ENCODE peak calls at places on chromosome 1, in eight cellular contexts. One of them, this sample, is unnamed.
A peak's percentile ranks its signal among the peaks of the same experiment; 100 is the strongest.

GRCh38 chr1:165900576-165901380 is 73.4 kb downstream of the UCK2 start:
- DNase-seq in Peyer's patch: no peak
- DNase-seq in endothelial cell of umbilical vein: peak; percentile 90
- DNase-seq in adrenal gland: no peak
- DNase-seq in body of pancreas: peak; percentile 75
- DNase-seq in sigmoid colon: no peak
- DNase-seq in K562: no peak
- DNase-seq in A549: no peak
- DNase-seq in this sample: peak; percentile 86

GRCh38 chr1:230661976-230662375 is 19.7 kb downstream of the COG2 start:
- DNase-seq in endothelial cell of umbilical vein: no peak
- DNase-seq in A549: no peak
- DNase-seq in Peyer's patch: no peak
- DNase-seq in K562: no peak
- DNase-seq in adrenal gland: no peak
- DNase-seq in body of pancreas: no peak
- DNase-seq in sigmoid colon: no peak
- DNase-seq in this sample: no peak

GRCh38 chr1:155934933-155935590 is 849 bp upstream of the KHDC4 start:
- DNase-seq in body of pancreas: no peak
- DNase-seq in Peyer's patch: no peak
- DNase-seq in A549: no peak
- DNase-seq in K562: no peak
- DNase-seq in adrenal gland: no peak
- DNase-seq in endothelial cell of umbilical vein: no peak
- DNase-seq in sigmoid colon: no peak
- DNase-seq in this sample: no peak

GRCh38 chr1:162846256-162847212 is 14.4 kb downstream of the CCDC190 start:
- DNase-seq in K562: no peak
- DNase-seq in adrenal gland: no peak
- DNase-seq in sigmoid colon: no peak
- DNase-seq in endothelial cell of umbilical vein: no peak
- DNase-seq in Peyer's patch: no peak
- DNase-seq in A549: no peak
- DNase-seq in body of pancreas: no peak
- DNase-seq in this sample: no peak

GRCh38 chr1:54543729-54544496 is 4.1 kb upstream of the ACOT11 start:
- DNase-seq in A549: no peak
- DNase-seq in endothelial cell of umbilical vein: no peak
- DNase-seq in body of pancreas: no peak
- DNase-seq in adrenal gland: no peak
- DNase-seq in sigmoid colon: no peak
- DNase-seq in K562: no peak
- DNase-seq in Peyer's patch: no peak
- DNase-seq in this sample: no peak

GRCh38 chr1:205348559-205349477 is 7.9 kb downstream of the KLHDC8A start:
- DNase-seq in Peyer's patch: no peak
- DNase-seq in A549: no peak
- DNase-seq in sigmoid colon: no peak
- DNase-seq in body of pancreas: no peak
- DNase-seq in endothelial cell of umbilical vein: no peak
- DNase-seq in K562: no peak
- DNase-seq in adrenal gland: no peak
- DNase-seq in this sample: no peak

GRCh38 chr1:153483776-153484175 is 23.3 kb upstream of the S100A7 start:
- DNase-seq in Peyer's patch: no peak
- DNase-seq in endothelial cell of umbilical vein: no peak
- DNase-seq in body of pancreas: no peak
- DNase-seq in A549: no peak
- DNase-seq in K562: no peak
- DNase-seq in adrenal gland: no peak
- DNase-seq in sigmoid colon: no peak
- DNase-seq in this sample: no peak

GRCh38 chr1:109432336-109432735 is 6.1 kb upstream of the PSMA5 start:
- DNase-seq in body of pancreas: no peak
- DNase-seq in K562: no peak
- DNase-seq in adrenal gland: no peak
- DNase-seq in Peyer's patch: no peak
- DNase-seq in sigmoid colon: no peak
- DNase-seq in A549: no peak
- DNase-seq in endothelial cell of umbilical vein: no peak
- DNase-seq in this sample: no peak

GRCh38 chr1:59232209-59232608 is 64.7 kb upstream of the FGGY start:
- DNase-seq in adrenal gland: peak; percentile 48
- DNase-seq in endothelial cell of umbilical vein: no peak
- DNase-seq in A549: no peak
- DNase-seq in K562: no peak
- DNase-seq in body of pancreas: peak; percentile 85
- DNase-seq in sigmoid colon: no peak
- DNase-seq in Peyer's patch: no peak
- DNase-seq in this sample: peak; percentile 76

GRCh38 chr1:156214024-156214748 is 1.4 kb downstream of the PMF1 start:
- DNase-seq in body of pancreas: no peak
- DNase-seq in A549: peak; percentile 47
- DNase-seq in Peyer's patch: no peak
- DNase-seq in adrenal gland: no peak
- DNase-seq in endothelial cell of umbilical vein: no peak
- DNase-seq in sigmoid colon: no peak
- DNase-seq in K562: peak; percentile 49
- DNase-seq in this sample: no peak

GRCh38 chr1:160610584-160611242 is 31.4 kb upstream of the CD84 start:
- DNase-seq in sigmoid colon: no peak
- DNase-seq in A549: no peak
- DNase-seq in body of pancreas: no peak
- DNase-seq in Peyer's patch: no peak
- DNase-seq in endothelial cell of umbilical vein: no peak
- DNase-seq in adrenal gland: no peak
- DNase-seq in K562: no peak
- DNase-seq in this sample: no peak

DNA sequence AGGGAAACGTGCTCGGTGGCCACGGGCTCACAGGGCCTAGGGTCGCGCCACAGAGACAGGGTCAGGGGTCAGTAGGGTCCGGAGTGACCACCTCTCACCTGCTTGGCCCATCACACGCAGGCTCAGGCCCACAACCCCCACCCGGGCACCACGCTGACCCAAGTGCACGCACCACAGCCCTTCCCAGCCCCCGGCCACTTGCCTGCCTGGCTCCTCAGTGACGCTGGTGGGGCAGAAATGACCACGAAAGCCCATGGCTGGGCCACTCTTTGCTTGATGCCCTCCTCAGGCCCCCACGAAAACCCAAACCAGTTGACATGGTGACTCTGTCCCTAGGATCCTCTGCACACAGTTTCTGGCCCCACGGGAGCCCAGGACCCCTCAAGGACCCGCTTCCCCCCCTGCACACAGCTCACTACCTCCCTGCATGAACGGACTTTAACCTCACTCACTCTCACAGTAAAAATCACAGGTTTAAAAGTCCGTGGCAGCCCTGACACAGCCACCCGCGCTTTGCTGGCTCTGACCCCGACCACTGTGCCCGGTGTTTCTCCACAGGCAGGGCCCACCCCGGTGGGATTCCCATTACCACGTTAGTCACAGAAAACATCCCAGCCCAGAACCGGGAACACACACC is 20.7 kb downstream of the NADK start:
- DNase-seq in K562: no peak
- DNase-seq in A549: no peak
- DNase-seq in Peyer's patch: no peak
- DNase-seq in body of pancreas: no peak
- DNase-seq in endothelial cell of umbilical vein: no peak
- DNase-seq in adrenal gland: no peak
- DNase-seq in sigmoid colon: no peak
- DNase-seq in this sample: no peak
- H3K27ac ChIP-seq in K562: peak overlapping the region; percentile 87
- H3K27ac ChIP-seq in A549: peak overlapping the region; percentile 86
- H3K27ac ChIP-seq in Peyer's patch: peak overlapping the region; percentile 91
- H3K27ac ChIP-seq in body of pancreas: peak overlapping the region; percentile 87
- H3K27ac ChIP-seq in endothelial cell of umbilical vein: no peak overlapping the region
- H3K27ac ChIP-seq in adrenal gland: peak overlapping the region; percentile 85
- H3K27ac ChIP-seq in sigmoid colon: no peak overlapping the region
- H3K27ac ChIP-seq in this sample: peak overlapping the region; percentile 84

DNA sequence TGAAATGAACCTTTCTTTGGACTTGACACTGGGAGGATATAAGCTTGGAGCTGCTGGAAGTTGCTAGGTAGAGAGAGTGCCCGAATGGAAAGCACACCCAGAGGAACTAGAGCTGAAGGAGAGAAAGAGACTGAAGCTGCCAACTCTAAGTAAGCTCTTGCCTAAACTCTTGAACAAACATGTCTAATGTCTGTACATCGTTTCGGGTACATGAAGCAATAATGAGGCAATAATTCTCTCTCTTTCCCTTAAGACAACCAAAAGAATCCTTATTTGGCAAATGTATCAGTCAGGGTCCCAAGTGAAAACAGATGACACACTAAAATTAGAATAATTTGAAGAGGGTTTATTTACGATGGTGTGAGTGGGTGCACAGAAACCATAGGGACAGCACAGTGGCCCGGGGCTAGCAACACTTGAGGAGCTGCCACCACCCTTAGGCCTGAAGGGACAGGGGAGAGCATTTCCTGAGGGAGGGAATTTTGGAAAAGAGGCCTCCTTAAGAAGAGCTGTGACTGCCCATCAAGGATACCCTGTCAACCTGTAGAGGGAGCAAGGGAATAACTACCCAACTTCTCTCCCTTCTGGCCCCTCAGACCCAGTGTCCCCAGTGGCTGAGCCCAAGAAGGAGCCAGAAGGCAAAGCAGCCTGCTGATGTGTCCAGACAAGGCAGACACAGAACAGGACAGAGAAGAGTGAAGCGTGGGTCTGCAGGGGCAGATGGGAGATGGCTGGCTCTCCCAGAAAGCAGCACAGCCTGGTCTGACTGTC is 36.1 kb upstream of the KHDRBS1 start:
- DNase-seq in endothelial cell of umbilical vein: peak; percentile 44
- DNase-seq in K562: peak; percentile 73
- DNase-seq in sigmoid colon: no peak
- DNase-seq in Peyer's patch: no peak
- DNase-seq in body of pancreas: no peak
- DNase-seq in A549: peak; percentile 65
- DNase-seq in adrenal gland: no peak
- DNase-seq in this sample: no peak
- TF ChIP-seq POLR2A in endothelial cell of umbilical vein: no peak
- TF ChIP-seq POLR2A in K562: no peak
- TF ChIP-seq POLR2A in sigmoid colon: no peak
- TF ChIP-seq POLR2A in Peyer's patch: no peak
- TF ChIP-seq POLR2A in body of pancreas: no peak
- TF ChIP-seq POLR2A in A549: no peak
- TF ChIP-seq POLR2A in adrenal gland: no peak
- TF ChIP-seq POLR2A in this sample: no peak

GRCh38 chr1:42766723-42767509 is at the start of the genes C1orf50 and P3H1:
- DNase-seq in Peyer's patch: peak; percentile 100
- DNase-seq in endothelial cell of umbilical vein: peak; percentile 100
- DNase-seq in sigmoid colon: peak; percentile 100
- DNase-seq in K562: peak; percentile 96
- DNase-seq in body of pancreas: peak; percentile 100
- DNase-seq in adrenal gland: peak; percentile 100
- DNase-seq in A549: peak; percentile 96
- DNase-seq in this sample: peak; percentile 100
- H3K27ac ChIP-seq in Peyer's patch: peak within 1 kb of the TSS; percentile 88
- H3K27ac ChIP-seq in endothelial cell of umbilical vein: peak within 1 kb of the TSS; percentile 62
- H3K27ac ChIP-seq in sigmoid colon: peak within 1 kb of the TSS; percentile 93
- H3K27ac ChIP-seq in K562: peak within 1 kb of the TSS; percentile 81
- H3K27ac ChIP-seq in body of pancreas: peak within 1 kb of the TSS; percentile 92
- H3K27ac ChIP-seq in adrenal gland: peak within 1 kb of the TSS; percentile 88
- H3K27ac ChIP-seq in A549: peak within 1 kb of the TSS; percentile 83
- H3K27ac ChIP-seq in this sample: peak within 1 kb of the TSS; percentile 89

GRCh38 chr1:211260161-211261107 is 1.3 kb downstream of the RCOR3 start:
- DNase-seq in sigmoid colon: peak; percentile 93
- DNase-seq in adrenal gland: peak; percentile 89
- DNase-seq in body of pancreas: peak; percentile 91
- DNase-seq in endothelial cell of umbilical vein: peak; percentile 72
- DNase-seq in A549: peak; percentile 74
- DNase-seq in Peyer's patch: peak; percentile 90
- DNase-seq in K562: peak; percentile 52
- DNase-seq in this sample: peak; percentile 89
- TF ChIP-seq POLR2A in sigmoid colon: no peak
- TF ChIP-seq POLR2A in adrenal gland: peak; percentile 79
- TF ChIP-seq POLR2A in body of pancreas: peak; percentile 57
- TF ChIP-seq POLR2A in endothelial cell of umbilical vein: peak; percentile 68
- TF ChIP-seq POLR2A in A549: peak; percentile 23
- TF ChIP-seq POLR2A in Peyer's patch: peak; percentile 47
- TF ChIP-seq POLR2A in K562: peak; percentile 71
- TF ChIP-seq POLR2A in this sample: no peak

DNA sequence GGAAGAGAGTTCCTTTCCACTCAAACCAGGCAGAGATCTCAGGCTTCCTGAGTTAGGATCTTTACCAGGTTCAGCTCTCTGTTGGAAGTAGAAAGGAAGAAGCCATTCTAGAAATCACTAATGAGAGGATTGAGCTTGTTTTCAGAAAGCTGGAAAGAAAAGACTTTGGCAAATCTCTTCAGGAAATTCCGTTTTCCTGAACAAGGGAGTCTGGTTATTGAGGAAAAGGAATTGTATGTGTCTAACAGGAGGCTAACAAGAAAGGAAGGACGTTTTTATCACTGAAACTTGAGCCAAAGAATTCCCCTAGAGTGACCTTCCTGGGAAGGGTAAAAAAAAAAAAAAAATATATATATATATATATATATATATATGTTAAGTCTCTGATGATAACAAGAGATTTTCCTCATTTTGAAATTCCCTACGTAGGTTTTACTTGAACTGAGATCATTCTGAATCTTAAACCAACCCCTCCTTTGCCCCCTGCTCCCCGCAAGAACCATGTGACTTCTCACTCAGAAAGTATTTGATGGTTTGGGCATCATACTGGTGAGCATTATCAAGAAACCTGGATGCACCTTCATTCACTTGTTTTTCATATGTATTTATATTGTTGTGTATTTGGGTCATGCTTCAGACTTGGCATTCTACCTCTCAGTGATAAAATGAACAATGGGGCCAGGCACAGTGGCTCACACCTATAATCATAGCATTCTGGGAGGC is 98.4 kb upstream of the BMP8A start:
- DNase-seq in sigmoid colon: no peak
- DNase-seq in adrenal gland: no peak
- DNase-seq in Peyer's patch: no peak
- DNase-seq in endothelial cell of umbilical vein: peak; percentile 83
- DNase-seq in body of pancreas: no peak
- DNase-seq in K562: no peak
- DNase-seq in A549: no peak
- DNase-seq in this sample: no peak
- H3K27ac ChIP-seq in sigmoid colon: peak overlapping the region; percentile 81
- H3K27ac ChIP-seq in adrenal gland: peak overlapping the region; percentile 87
- H3K27ac ChIP-seq in Peyer's patch: peak overlapping the region; percentile 59
- H3K27ac ChIP-seq in endothelial cell of umbilical vein: peak overlapping the region; percentile 99
- H3K27ac ChIP-seq in body of pancreas: peak overlapping the region; percentile 82
- H3K27ac ChIP-seq in K562: peak overlapping the region; percentile 81
- H3K27ac ChIP-seq in A549: peak overlapping the region; percentile 89
- H3K27ac ChIP-seq in this sample: peak overlapping the region; percentile 84

GRCh38 chr1:145960468-145961108 is 2.8 kb upstream of the LIX1L start:
- DNase-seq in A549: peak; percentile 67
- DNase-seq in K562: no peak
- DNase-seq in adrenal gland: peak; percentile 84
- DNase-seq in sigmoid colon: peak; percentile 93
- DNase-seq in Peyer's patch: peak; percentile 86
- DNase-seq in endothelial cell of umbilical vein: peak; percentile 72
- DNase-seq in body of pancreas: peak; percentile 80
- DNase-seq in this sample: peak; percentile 70
- TF ChIP-seq POLR2A in A549: peak; percentile 63
- TF ChIP-seq POLR2A in K562: no peak
- TF ChIP-seq POLR2A in adrenal gland: peak; percentile 74
- TF ChIP-seq POLR2A in sigmoid colon: peak; percentile 56
- TF ChIP-seq POLR2A in Peyer's patch: peak; percentile 36
- TF ChIP-seq POLR2A in endothelial cell of umbilical vein: no peak
- TF ChIP-seq POLR2A in body of pancreas: peak; percentile 25
- TF ChIP-seq POLR2A in this sample: no peak

GRCh38 chr1:172143384-172144025 is 277.0 kb upstream of the C1orf105 start:
- DNase-seq in adrenal gland: no peak
- DNase-seq in sigmoid colon: no peak
- DNase-seq in A549: no peak
- DNase-seq in endothelial cell of umbilical vein: peak; percentile 82
- DNase-seq in K562: no peak
- DNase-seq in Peyer's patch: no peak
- DNase-seq in body of pancreas: no peak
- DNase-seq in this sample: no peak
- H3K27ac ChIP-seq in adrenal gland: peak overlapping the region; percentile 69
- H3K27ac ChIP-seq in sigmoid colon: peak overlapping the region; percentile 91
- H3K27ac ChIP-seq in A549: no peak overlapping the region
- H3K27ac ChIP-seq in endothelial cell of umbilical vein: peak overlapping the region; percentile 87
- H3K27ac ChIP-seq in K562: no peak overlapping the region
- H3K27ac ChIP-seq in Peyer's patch: peak overlapping the region; percentile 44
- H3K27ac ChIP-seq in body of pancreas: peak overlapping the region; percentile 54
- H3K27ac ChIP-seq in this sample: peak overlapping the region; percentile 87

This sample was measured in stomach.